ENCODE peak calls at places on chromosomes 1 and 21, in four cellular contexts. E, W, Z and Y are unnamed samples.
A peak's percentile ranks its signal among the peaks of the same experiment; 100 is the strongest.

GRCh38 chr1:224497714-224498573 is 63.3 kb upstream of the WDR26 start:
- DNase-seq in E (no peak), W (peak; percentile 90), Z (peak; percentile 38), Y (no peak)

GRCh38 chr1:198155253-198155652 is 1.5 kb upstream of the NEK7 start:
- DNase-seq in E (no peak), W (no peak), Z (no peak), Y (no peak)

GRCh38 chr1:25804244-25804963 is 4.4 kb downstream of the SELENON start:
- DNase-seq in E (no peak), W (no peak), Z (no peak), Y (no peak)

GRCh38 chr1:218377143-218377660 is 32.1 kb downstream of the TGFB2 start:
- DNase-seq in E (no peak), W (no peak), Z (peak; percentile 29), Y (no peak)

GRCh38 chr1:111541721-111542120 is 38.3 kb upstream of the ADORA3 start:
- DNase-seq in E (no peak), W (peak; percentile 91), Z (no peak), Y (no peak)

GRCh38 chr1:189211742-189212141 is 1265.9 kb downstream of the BRINP3 start:
- DNase-seq in E (no peak), W (peak; percentile 64), Z (no peak), Y (no peak)

GRCh38 chr1:3963554-3963953 is 63.5 kb upstream of the C1orf174 start:
- DNase-seq in E (no peak), W (no peak), Z (no peak), Y (no peak)

GRCh38 chr21:18636897-18637296 is 233.3 kb upstream of the TMPRSS15 start:
- DNase-seq in E (no peak), W (no peak), Z (no peak), Y (no peak)

GRCh38 chr1:212212343-212212742 is 72.9 kb upstream of the PPP2R5A start:
- DNase-seq in E (no peak), W (no peak), Z (no peak), Y (no peak)

GRCh38 chr1:162878000-162878596 is 17.1 kb upstream of the CCDC190 start:
- DNase-seq in E (no peak), W (peak; percentile 85), Z (peak; percentile 44), Y (no peak)

GRCh38 chr1:61173118-61173517 is 90.8 kb downstream of the NFIA start:
- DNase-seq in E (no peak), W (no peak), Z (no peak), Y (no peak)

DNA sequence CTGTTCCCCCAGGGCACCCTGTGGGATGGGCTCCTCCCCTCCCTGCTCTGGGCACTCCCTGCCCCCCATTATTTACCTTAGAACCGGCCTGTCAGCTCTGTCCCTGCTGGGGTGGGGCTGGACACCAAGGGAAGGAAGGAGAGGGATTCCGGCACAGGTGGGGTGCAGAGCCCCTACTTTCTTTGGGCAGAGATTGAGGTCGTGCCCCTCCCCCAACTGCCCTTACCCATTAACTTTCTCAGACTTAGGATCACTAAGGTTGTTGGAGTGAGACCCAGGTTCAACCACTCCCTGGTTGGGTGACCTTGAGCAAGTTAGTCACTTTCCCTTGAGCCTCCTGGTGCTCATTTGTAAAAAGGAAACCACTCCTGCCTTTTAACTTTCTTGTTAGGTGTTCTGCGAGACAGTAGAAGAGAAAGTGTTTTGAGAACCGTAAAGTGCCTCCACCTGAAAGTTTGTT is 57.0 kb upstream of the SYNC start:
- DNase-seq in E (peak; percentile 88), W (peak; percentile 68), Z (peak; percentile 92), Y (no peak)
- H3K4me3 ChIP-seq in E (no peak overlapping the region), W (no peak overlapping the region), Z (peak overlapping the region; percentile 16), Y (no peak overlapping the region)

DNA sequence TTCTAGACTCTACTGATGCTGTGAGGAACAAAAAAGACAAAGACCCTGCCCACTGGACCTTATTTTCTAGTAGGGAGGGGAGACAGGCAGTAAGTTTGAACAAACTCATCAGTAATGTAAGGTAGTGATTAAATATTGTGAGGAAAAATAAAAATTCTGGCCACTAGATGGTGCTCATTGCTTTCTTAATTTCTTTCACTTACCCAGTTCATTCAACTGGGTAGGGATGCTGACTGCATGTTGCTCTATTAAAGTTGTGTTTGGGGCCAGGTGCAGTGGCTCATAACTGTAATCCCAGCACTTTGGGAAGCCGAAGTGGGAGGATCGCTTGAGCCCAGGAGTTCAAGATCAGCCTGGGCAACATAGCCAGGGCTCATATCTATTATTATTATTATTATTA is 6.3 kb upstream of the KYAT3 start:
- DNase-seq in E (no peak), W (peak; percentile 79), Z (peak; percentile 59), Y (no peak)
- H3K4me3 ChIP-seq in E (no peak overlapping the region), W (no peak overlapping the region), Z (no peak overlapping the region), Y (no peak overlapping the region)

GRCh38 chr1:244052011-244052727 is 1.1 kb downstream of the ZBTB18 start:
- DNase-seq in E (no peak), W (peak; percentile 77), Z (no peak), Y (no peak)
- H3K4me3 ChIP-seq in E (no peak overlapping the region), W (no peak overlapping the region), Z (no peak overlapping the region), Y (no peak overlapping the region)

DNA sequence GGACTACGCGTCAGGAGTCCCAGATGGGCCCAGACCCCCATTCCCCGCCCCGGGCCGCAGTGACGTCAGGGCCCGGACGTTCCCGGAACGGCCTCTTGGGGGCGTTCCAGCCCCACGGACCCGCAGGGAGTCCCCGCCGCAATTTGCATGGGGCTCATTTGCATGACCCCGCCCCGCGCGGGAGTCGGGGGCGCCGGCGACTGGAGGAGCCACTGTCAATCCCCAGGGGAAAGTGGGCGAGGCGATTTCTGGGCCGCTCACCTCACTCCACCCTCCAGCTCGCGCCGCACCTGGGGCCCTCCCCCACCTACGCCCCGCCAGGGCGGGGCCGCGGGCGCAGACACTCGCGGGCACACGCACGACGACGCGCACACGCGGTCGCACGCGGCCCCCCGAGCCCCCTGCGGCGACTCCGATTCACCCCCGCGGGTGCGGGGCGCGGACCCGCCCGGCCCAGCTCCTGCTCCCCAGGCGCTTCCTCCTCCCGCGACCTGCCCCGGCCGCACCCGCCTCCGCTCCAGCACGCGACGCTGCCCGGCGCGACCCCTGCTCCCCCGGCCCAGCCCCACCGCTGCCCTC is 13.2 kb downstream of the AGRN start:
- DNase-seq in E (peak; percentile 92), W (peak; percentile 98), Z (peak; percentile 95), Y (peak; percentile 73)
- H3K4me3 ChIP-seq in E (peak overlapping the region; percentile 32), W (no peak overlapping the region), Z (peak overlapping the region; percentile 46), Y (peak overlapping the region; percentile 33)

DNA sequence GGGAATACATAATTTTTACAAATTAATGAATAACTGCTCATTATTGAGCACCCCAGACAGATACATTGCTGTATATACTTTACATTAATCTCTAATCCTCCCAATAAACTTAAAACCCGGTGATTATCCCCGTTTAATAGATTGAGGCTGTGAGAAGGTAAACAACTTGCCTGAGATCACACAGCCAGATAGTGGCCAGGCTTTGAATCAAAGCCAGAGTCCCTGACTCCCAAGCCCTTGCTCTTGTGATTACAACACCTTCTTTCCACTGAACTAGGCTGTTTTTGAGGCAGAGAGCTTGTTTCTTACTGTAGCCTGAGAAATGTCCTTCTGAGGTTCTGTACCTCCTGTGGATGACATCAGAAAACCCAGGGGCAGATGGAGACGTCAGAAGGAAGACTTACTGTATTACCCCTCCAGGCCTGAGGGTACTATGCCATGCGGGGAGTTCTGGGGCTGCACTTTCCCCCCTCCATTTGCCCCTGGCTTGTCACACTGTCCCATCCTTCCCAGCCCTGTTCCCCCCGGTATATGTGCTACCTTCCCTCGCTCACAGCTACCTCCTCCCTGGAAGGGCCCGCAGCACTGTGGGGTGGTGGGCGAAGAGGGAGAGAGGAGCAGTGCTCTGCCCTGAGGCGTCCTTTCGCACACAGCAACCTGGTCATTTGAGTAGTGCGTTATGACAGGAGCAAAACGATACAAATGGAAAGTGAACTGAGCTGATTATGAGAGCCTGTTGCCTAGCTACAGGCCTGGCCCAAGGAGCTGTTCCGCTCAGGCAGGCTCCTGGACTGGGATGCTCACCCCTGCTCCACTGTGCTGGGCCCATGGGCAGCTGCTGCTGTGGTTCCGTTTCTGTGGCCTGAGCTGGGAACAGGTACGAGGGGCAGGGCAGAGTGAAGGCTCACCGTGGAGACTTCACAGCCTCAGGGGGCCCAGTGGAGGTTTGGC is 4.6 kb downstream of the KCNC4 start:
- DNase-seq in E (no peak), W (no peak), Z (peak; percentile 39), Y (no peak)
- H3K4me3 ChIP-seq in E (no peak overlapping the region), W (no peak overlapping the region), Z (no peak overlapping the region), Y (no peak overlapping the region)

DNA sequence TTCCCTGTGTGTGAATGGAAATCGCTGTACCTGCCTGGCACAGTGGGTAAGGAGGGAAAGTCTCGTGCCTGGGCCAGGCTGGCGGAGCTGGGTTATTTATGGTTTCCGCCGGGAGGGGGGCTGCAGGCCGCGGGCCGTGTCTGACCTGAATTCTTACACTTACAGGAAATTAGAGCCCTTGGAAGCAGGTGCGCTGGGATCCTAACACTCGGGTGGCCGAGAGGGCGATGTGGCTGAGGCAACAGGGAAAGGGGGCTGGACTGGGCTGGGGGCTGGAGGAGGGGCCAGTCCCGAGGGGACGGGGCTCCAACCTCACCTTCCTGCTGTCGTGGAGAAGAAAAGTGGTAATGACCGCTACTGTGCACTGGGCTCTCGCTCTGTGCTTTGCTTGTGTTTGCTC is 109.4 kb upstream of the WNT4 start:
- DNase-seq in E (no peak), W (no peak), Z (no peak), Y (no peak)
- H3K4me3 ChIP-seq in E (no peak overlapping the region), W (no peak overlapping the region), Z (no peak overlapping the region), Y (no peak overlapping the region)

DNA sequence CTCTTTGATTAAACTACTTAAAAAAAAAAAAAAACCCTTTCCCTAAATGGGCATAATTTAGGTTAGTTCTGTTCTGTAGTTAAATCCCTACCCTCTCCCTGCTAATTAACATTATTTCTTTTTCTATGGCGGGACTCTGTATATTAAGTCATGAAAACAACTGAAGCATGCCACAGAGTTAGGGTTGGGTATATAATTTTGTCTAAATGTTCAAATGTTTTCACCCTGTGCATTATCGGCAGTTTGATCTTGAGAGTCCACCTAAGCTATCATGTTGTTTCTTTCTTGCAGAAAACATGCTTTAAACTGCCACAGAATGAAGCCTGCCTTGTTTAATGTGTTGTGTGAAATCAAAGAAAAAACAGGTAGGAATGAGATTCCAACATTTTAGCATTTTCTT is 4.0 kb downstream of the PBX1 start:
- DNase-seq in E (no peak), W (no peak), Z (no peak), Y (no peak)
- H3K4me3 ChIP-seq in E (peak overlapping the region; percentile 56), W (no peak overlapping the region), Z (peak overlapping the region; percentile 66), Y (no peak overlapping the region)

DNA sequence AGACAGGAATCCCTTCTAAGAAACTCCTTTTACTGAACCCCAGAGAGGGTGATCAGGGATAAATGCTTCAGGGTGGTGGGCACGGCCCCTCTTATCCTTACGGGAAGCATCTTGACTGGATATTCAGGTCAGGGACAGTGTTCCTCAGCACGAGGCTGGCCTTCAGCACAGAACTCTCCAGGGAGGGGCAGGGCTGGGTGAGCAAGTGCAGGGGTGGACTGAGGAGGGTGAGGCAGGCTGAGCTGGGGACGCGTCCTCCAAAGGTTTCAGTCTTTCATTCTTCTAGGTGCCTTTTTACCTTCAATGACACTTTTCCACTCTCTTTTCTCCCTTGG is 52.3 kb downstream of the RASSF5 start:
- DNase-seq in E (no peak), W (no peak), Z (no peak), Y (no peak)
- H3K4me3 ChIP-seq in E (no peak overlapping the region), W (no peak overlapping the region), Z (no peak overlapping the region), Y (peak overlapping the region; percentile 95)